ENCODE peak calls at places on chromosomes 6 and 20, in five cellular contexts. N is pancreas; S is iPS DF 6.9; J is breast epithelium; I is CD8-positive, alpha-beta memory T cell. Z is an unnamed sample.

GRCh38 chr6:71419954-71420692 is 131.5 kb downstream of the OGFRL1 start:
- DNase-seq in S (no peak), J (peak; percentile 35), N (peak; percentile 58), I (no peak), Z (no peak)

GRCh38 chr6:15522427-15522826 is 140.4 kb downstream of the DTNBP1 start:
- DNase-seq in J (no peak), N (no peak), I (no peak), S (no peak), Z (no peak)

GRCh38 chr6:134351615-134352474 is 33.9 kb upstream of the SGK1 start:
- DNase-seq in N (no peak), I (no peak), S (no peak), J (no peak), Z (no peak)

GRCh38 chr20:4887586-4887985 is 113.7 kb downstream of the SLC23A2 start:
- DNase-seq in J (no peak), N (no peak), S (no peak), I (no peak), Z (no peak)

GRCh38 chr20:23161244-23161875 is 75.2 kb upstream of the CD93 start:
- DNase-seq in S (no peak), N (no peak), J (no peak), I (no peak), Z (no peak)

GRCh38 chr20:31716351-31716750 is 6.3 kb downstream of the BCL2L1 start:
- DNase-seq in N (no peak), S (no peak), J (no peak), I (no peak), Z (no peak)

GRCh38 chr6:138052783-138053182 is 54.4 kb downstream of the PERP start:
- DNase-seq in J (no peak), N (no peak), S (no peak), I (no peak), Z (no peak)

GRCh38 chr6:30463242-30463641 is 26.1 kb upstream of the HLA-E start:
- DNase-seq in S (no peak), I (no peak), J (no peak), N (no peak), Z (no peak)

GRCh38 chr6:128807577-128807976 is 75.4 kb upstream of the LAMA2 start:
- DNase-seq in J (no peak), I (no peak), N (no peak), S (peak; percentile 7), Z (no peak)

DNA sequence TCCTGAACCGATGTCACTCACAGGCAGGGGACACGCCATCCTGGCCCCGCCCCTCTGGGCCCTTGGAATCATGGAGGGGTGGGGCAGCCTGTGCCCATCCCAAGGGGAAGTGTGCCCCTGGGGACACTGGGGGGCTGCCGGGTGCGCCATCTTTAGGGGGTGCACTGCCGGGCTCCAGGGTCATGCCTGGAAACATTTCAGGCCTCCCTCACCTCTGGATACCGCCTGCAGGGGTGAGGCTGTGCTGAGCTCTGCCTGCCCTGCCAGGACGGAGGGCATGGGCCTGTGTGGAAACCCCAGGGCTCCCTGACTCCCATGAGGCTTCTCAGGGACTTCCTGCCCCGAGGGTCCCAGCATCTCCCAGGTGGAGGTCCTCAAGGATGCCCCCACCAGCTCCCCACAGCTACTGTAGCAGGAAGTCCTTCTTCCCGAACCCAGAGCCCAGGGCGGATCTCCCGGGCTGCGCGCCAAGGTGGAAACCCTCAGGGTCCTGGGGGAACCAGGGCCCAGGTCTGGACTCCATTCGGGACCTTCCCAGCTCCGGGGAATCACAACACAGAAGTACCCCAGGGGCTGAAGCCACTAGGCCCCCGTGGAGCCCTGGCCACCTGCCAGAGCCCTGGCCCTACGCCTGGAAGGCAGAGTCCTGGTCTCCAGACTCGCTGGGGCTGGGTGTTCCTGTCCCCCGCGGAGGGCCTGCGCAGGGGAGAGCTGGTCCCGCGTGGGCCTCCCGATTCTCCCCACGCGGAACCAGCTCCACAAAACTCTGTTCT is 15.6 kb downstream of the CHRNA4 start:
- DNase-seq in N (no peak), J (no peak), I (no peak), S (no peak), Z (no peak)
- H3K27me3 ChIP-seq in N (no peaks in the 10 kb centered on the region), J (peaks cover 56% of the 10 kb centered on the region), I (no peaks in the 10 kb centered on the region), S (no peaks in the 10 kb centered on the region), Z (no peaks in the 10 kb centered on the region)

DNA sequence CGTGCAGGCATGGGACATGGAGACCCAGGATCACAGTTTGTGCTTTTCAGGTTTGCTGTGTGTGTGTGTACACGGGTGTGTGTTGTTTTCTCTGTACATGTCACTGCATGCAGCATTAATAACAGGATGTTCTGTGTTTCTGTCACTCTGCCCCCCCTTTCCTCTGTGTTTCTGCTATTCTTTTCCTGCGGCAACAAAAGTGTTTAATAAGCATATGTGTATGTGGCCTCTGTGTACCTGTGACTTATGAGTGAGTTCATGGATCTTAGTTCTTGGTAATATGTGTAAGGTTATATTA is 9.8 kb downstream of the SYNGAP1 start:
- DNase-seq in N (no peak), I (no peak), J (no peak), S (no peak), Z (no peak)
- H3K27ac ChIP-seq in N (no peak overlapping the region), I (peak overlapping the region; percentile 66), J (no peak overlapping the region), S (no peak overlapping the region), Z (no peak overlapping the region)

DNA sequence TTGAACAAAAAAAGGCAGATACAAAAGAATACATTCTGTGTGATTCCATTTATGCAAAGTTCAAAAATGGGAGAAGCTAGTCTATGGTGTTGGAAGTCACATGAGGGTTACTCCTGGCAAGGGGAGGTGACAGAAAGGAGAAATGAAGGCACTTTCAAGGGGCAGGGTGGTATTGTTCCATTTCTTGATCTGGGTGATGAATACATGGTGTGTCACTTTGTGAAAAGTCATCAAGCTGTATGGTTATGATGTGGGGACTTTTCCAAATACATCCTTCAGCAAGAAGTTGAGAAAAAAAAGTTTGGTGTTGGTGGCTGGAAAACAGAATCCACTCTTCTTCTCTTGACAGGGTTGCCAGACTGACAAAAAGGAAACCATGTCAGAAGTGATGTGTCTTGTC is 60.6 kb upstream of the MDGA1 start:
- DNase-seq in S (no peak), N (no peak), J (no peak), I (no peak), Z (no peak)
- H3K27me3 ChIP-seq in S (peaks cover 69% of the 10 kb centered on the region), N (no peaks in the 10 kb centered on the region), J (no peaks in the 10 kb centered on the region), I (no peaks in the 10 kb centered on the region), Z (no peaks in the 10 kb centered on the region)

GRCh38 chr20:37649017-37649416 is 44.8 kb upstream of the CTNNBL1 start:
- DNase-seq in S (no peak), I (no peak), J (no peak), N (no peak), Z (no peak)
- H3K27ac ChIP-seq in S (no peak overlapping the region), I (no peak overlapping the region), J (no peak overlapping the region), N (no peak overlapping the region), Z (no peak overlapping the region)

GRCh38 chr6:13915566-13916229 is 9.1 kb upstream of the RNF182 start:
- DNase-seq in N (no peak), I (no peak), S (no peak), J (no peak), Z (no peak)
- H3K27me3 ChIP-seq in N (no peaks in the 10 kb centered on the region), I (no peaks in the 10 kb centered on the region), S (no peaks in the 10 kb centered on the region), J (no peaks in the 10 kb centered on the region), Z (no peaks in the 10 kb centered on the region)

DNA sequence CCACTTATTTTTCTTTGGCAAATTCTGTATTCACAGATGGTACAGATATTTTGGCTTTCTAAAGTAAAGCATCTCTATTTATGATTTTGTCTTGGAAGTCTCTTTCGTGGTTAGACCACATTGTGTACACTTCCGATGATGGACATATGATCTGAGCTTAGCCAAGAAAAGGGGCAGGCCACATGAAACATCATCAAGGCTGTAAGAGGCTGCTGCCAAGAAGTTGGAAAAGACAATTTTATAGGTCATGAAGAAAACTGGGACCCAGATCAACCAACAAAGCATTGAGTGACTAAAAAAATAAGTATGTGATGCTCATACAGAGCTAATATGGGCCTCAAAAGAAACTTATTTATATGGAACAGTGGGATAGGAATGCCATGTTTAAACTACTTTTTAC is 266.4 kb downstream of the HAO1 start:
- DNase-seq in N (no peak), J (no peak), I (no peak), S (no peak), Z (no peak)
- H3K27ac ChIP-seq in N (no peak overlapping the region), J (no peak overlapping the region), I (no peak overlapping the region), S (no peak overlapping the region), Z (no peak overlapping the region)

GRCh38 chr6:165662671-165663282 is at the start of gene PDE10A:
- DNase-seq in S (no peak), I (no peak), N (no peak), J (no peak), Z (no peak)
- H3K27me3 ChIP-seq in S (peaks cover 54% of the 10 kb centered on the region), I (peaks cover 7% of the 10 kb centered on the region), N (peaks cover 3% of the 10 kb centered on the region), J (peaks cover 68% of the 10 kb centered on the region), Z (peaks cover 9% of the 10 kb centered on the region)

GRCh38 chr6:109170333-109170732 is 75.0 kb downstream of the CEP57L1 start:
- DNase-seq in J (no peak), S (no peak), N (no peak), I (no peak), Z (no peak)
- H3K27ac ChIP-seq in J (no peak overlapping the region), S (no peak overlapping the region), N (no peak overlapping the region), I (no peak overlapping the region), Z (no peak overlapping the region)

GRCh38 chr6:126318797-126319196 is 21.1 kb upstream of the CENPW start:
- DNase-seq in I (no peak), N (no peak), S (no peak), J (no peak), Z (no peak)
- H3K27me3 ChIP-seq in I (no peaks in the 10 kb centered on the region), N (no peaks in the 10 kb centered on the region), S (no peaks in the 10 kb centered on the region), J (no peaks in the 10 kb centered on the region), Z (no peaks in the 10 kb centered on the region)

GRCh38 chr20:53931597-53931996 is 138.8 kb downstream of the BCAS1 start:
- DNase-seq in J (no peak), N (no peak), I (no peak), S (no peak), Z (no peak)
- H3K27ac ChIP-seq in J (no peak overlapping the region), N (no peak overlapping the region), I (no peak overlapping the region), S (no peak overlapping the region), Z (no peak overlapping the region)